ENCODE peak calls at places on chromosome 1, in nine cellular contexts. F is A549; Y is endothelial cell; Z is hepatocyte; V is natural killer cell treated with Interleukin-12 subunit alpha and Interleukin-12 subunit beta and Interleukin-15 and Interleukin-18, amount 100 ng/mL, for 72 hours; L is activated CD4-positive, alpha-beta T cell treated with anti-CD3 and anti-CD28 coated beads, Interleukin-2, amount 50 U/mL, for 24 hours; T is progenitor cell of endocrine pancreas; Q is NCI-H345; C is HuH-7.5. M is an unnamed sample.

GRCh38 chr1:53025034-53025777 is 36.8 kb upstream of the PODN start:
- DNase-seq in F (peak; percentile 19), Y (no peak), Z (peak; percentile 72), V (no peak), L (no peak), T (no peak), Q (no peak), C (peak; percentile 56), M (no peak)

GRCh38 chr1:7770620-7770938 is 517 bp upstream of the VAMP3 start:
- DNase-seq in F (no peak), Y (no peak), Z (no peak), V (no peak), L (no peak), T (no peak), Q (no peak), C (no peak), M (no peak)

GRCh38 chr1:203093754-203094410 is 8.1 kb upstream of the MYOG start:
- DNase-seq in F (no peak), Y (no peak), Z (no peak), V (no peak), L (no peak), T (no peak), Q (no peak), C (no peak), M (no peak)

GRCh38 chr1:23035823-23036452 is 16.7 kb downstream of the KDM1A start:
- DNase-seq in F (no peak), Y (no peak), Z (no peak), V (no peak), L (no peak), T (no peak), Q (no peak), C (no peak), M (no peak)

GRCh38 chr1:13792429-13792828 is 92.4 kb downstream of the PRDM2 start:
- DNase-seq in F (no peak), Y (no peak), Z (no peak), V (no peak), L (no peak), T (no peak), Q (no peak), C (no peak), M (no peak)

GRCh38 chr1:69940816-69941215 is 264.6 kb downstream of the LRRC40 start:
- DNase-seq in F (no peak), Y (no peak), Z (no peak), V (no peak), L (no peak), T (no peak), Q (no peak), C (no peak), M (no peak)

GRCh38 chr1:206631085-206631509 is 4.2 kb upstream of the DYRK3 start:
- DNase-seq in F (peak; percentile 94), Y (peak; percentile 58), Z (peak; percentile 74), V (no peak), L (no peak), T (no peak), Q (peak; percentile 80), C (peak; percentile 33), M (no peak)

GRCh38 chr1:230891984-230892383 is 23.7 kb upstream of the C1orf198 start:
- DNase-seq in F (no peak), Y (no peak), Z (no peak), V (no peak), L (no peak), T (no peak), Q (no peak), C (no peak), M (no peak)

GRCh38 chr1:234922987-234923386 is 205.7 kb downstream of the TOMM20 start:
- DNase-seq in F (no peak), Y (no peak), Z (no peak), V (no peak), L (no peak), T (no peak), Q (no peak), C (no peak), M (no peak)

GRCh38 chr1:179996099-179996498 is 41.5 kb downstream of the CEP350 start:
- DNase-seq in F (no peak), Y (no peak), Z (no peak), V (no peak), L (no peak), T (no peak), Q (no peak), C (no peak), M (no peak)